ENCODE peak calls at places on chromosomes 11 and 22, in seven cellular contexts. E, W, P, I, Z, Y and C are unnamed samples.

GRCh38 chr11:26231252-26231661 is 100.7 kb upstream of the ANO3 start:
- DNase-seq in Y (peak), P (no peak), I (no peak), Z (no peak), E (no peak), W (no peak), C (no peak)

GRCh38 chr11:45513806-45514340 is 151.5 kb downstream of the CHST1 start:
- DNase-seq in Z (no peak), I (no peak), E (no peak), Y (no peak), P (no peak), W (no peak), C (no peak)

GRCh38 chr11:26916805-26917204 is 77.1 kb upstream of the FIBIN start:
- DNase-seq in I (no peak), Y (no peak), P (no peak), W (no peak), Z (no peak), E (no peak), C (no peak)

GRCh38 chr22:42270178-42270511 is 308 bp downstream of the TCF20 start:
- DNase-seq in Z (no peak), W (no peak), Y (no peak), E (no peak), P (no peak), I (no peak), C (no peak)

GRCh38 chr11:83648610-83649467 is 362.7 kb upstream of the CCDC90B start:
- DNase-seq in Y (no peak), Z (no peak), E (no peak), P (no peak), W (no peak), I (no peak), C (no peak)

GRCh38 chr11:57288771-57289579 is 35.8 kb downstream of the TNKS1BP1 start:
- DNase-seq in I (peak), Y (peak), Z (no peak), P (no peak), W (no peak), E (no peak), C (no peak)

GRCh38 chr22:44381761-44382454 is 69.2 kb upstream of the SHISAL1 start:
- DNase-seq in E (no peak), Z (peak), P (peak), I (no peak), Y (no peak), W (no peak), C (no peak)

GRCh38 chr11:57403176-57404147 is 13.0 kb upstream of the PRG2 start:
- DNase-seq in W (no peak), E (no peak), Y (no peak), Z (no peak), I (no peak), P (no peak), C (no peak)

GRCh38 chr11:114273890-114274635 is 22.1 kb upstream of the NNMT start:
- DNase-seq in P (no peak), Z (no peak), Y (no peak), I (no peak), E (no peak), W (no peak), C (no peak)

GRCh38 chr22:28429711-28430110 is 249.9 kb downstream of the TTC28 start:
- DNase-seq in Y (no peak), P (no peak), W (no peak), I (no peak), Z (no peak), E (no peak), C (no peak)

GRCh38 chr22:42990131-42990838 is 24.7 kb downstream of the PACSIN2 start:
- DNase-seq in W (no peak), E (no peak), I (no peak), Y (no peak), Z (peak), P (peak), C (no peak)

GRCh38 chr11:10654211-10655150 is 39.1 kb downstream of the IRAG1 start:
- DNase-seq in P (no peak), Z (peak), W (no peak), E (no peak), Y (no peak), I (no peak), C (no peak)

GRCh38 chr11:79485694-79486093 is 44.9 kb upstream of the TENM4 start:
- DNase-seq in I (no peak), W (no peak), Z (no peak), Y (no peak), E (no peak), P (no peak), C (no peak)

GRCh38 chr11:123100378-123101085 is 38.6 kb upstream of the HSPA8 start:
- DNase-seq in Y (no peak), Z (peak), W (peak), E (no peak), P (no peak), I (no peak), C (no peak)

GRCh38 chr22:20625270-20625669 is 117.9 kb downstream of the MED15 start:
- DNase-seq in E (peak), P (no peak), W (no peak), Y (no peak), Z (no peak), I (no peak), C (no peak)

GRCh38 chr22:20627432-20627831 is 120.0 kb downstream of the MED15 start:
- DNase-seq in P (no peak), Y (no peak), W (no peak), I (no peak), E (no peak), Z (no peak), C (no peak)

GRCh38 chr22:20629401-20629800 is 122.0 kb downstream of the MED15 start:
- DNase-seq in E (no peak), P (no peak), Y (no peak), I (no peak), Z (no peak), W (no peak), C (no peak)

GRCh38 chr22:20628081-20628939 is 120.9 kb downstream of the MED15 start:
- DNase-seq in P (no peak), Z (no peak), W (no peak), Y (no peak), I (no peak), E (no peak), C (no peak)

GRCh38 chr22:20626811-20627210 is 119.4 kb downstream of the MED15 start:
- DNase-seq in I (no peak), P (no peak), E (no peak), Z (no peak), W (no peak), Y (no peak), C (no peak)
- TF ChIP-seq CTCF in I (no peak), P (no peak), E (no peak), Z (no peak), W (no peak), Y (no peak), C (no peak)

GRCh38 chr11:131408011-131408640 is 37.7 kb downstream of the NTM start:
- DNase-seq in Y (no peak), Z (no peak), W (no peak), E (peak), I (peak), P (peak), C (no peak)
- TF ChIP-seq CTCF in Y (peak), Z (no peak), W (no peak), E (peak), I (peak), P (peak), C (no peak)

DNA sequence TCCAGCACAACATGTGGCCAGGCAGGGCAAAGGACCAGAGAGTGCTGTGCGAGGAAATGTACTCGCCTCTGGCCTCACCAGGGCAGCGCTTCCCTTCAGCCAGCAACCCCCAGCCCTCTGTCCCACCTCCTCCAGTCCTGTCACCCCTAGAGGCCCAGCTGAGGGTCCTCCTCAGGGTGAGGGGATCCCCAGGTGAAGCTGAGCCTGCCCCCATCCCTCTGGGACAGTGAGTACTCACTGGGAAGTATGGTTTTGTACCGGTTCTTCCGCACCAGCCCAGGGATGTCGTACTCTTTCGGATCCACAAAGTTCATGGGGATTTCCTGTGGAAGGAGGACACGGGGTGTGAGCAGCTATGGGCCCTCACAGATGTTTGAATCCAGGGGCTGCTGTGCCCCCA is 11.7 kb upstream of the IGSF22 start:
- DNase-seq in P (no peak), W (no peak), E (no peak), Z (no peak), Y (no peak), I (no peak), C (no peak)
- TF ChIP-seq CTCF in P (no peak), W (no peak), E (no peak), Z (no peak), Y (no peak), I (no peak), C (no peak)

GRCh38 chr22:31162015-31162765 is 2.2 kb downstream of the RNF185 start:
- DNase-seq in I (no peak), E (no peak), Z (no peak), Y (no peak), W (no peak), P (no peak), C (no peak)
- TF ChIP-seq CTCF in I (peak), E (no peak), Z (no peak), Y (no peak), W (no peak), P (no peak), C (no peak)

GRCh38 chr11:32288276-32288675 is 147.1 kb downstream of the WT1 start:
- DNase-seq in P (no peak), W (no peak), Z (no peak), E (no peak), I (no peak), Y (no peak), C (no peak)
- TF ChIP-seq CTCF in P (no peak), W (no peak), Z (no peak), E (peak), I (no peak), Y (peak), C (no peak)

GRCh38 chr22:23396362-23397007 is 183.6 kb downstream of the IGLL1 start:
- DNase-seq in E (no peak), I (no peak), P (no peak), Y (no peak), W (no peak), Z (no peak), C (no peak)

GRCh38 chr22:23395476-23396361 is 184.4 kb downstream of the IGLL1 start:
- DNase-seq in Z (peak), P (no peak), W (no peak), Y (no peak), E (no peak), I (no peak), C (no peak)

GRCh38 chr22:23398701-23399366 is 181.3 kb downstream of the IGLL1 start:
- DNase-seq in Y (no peak), I (no peak), E (no peak), P (no peak), W (no peak), Z (peak), C (no peak)

GRCh38 chr22:23397618-23398567 is 182.2 kb downstream of the IGLL1 start:
- DNase-seq in Y (no peak), E (no peak), W (no peak), Z (peak), I (no peak), P (no peak), C (no peak)

GRCh38 chr22:23397008-23397617 is 183.0 kb downstream of the IGLL1 start:
- DNase-seq in W (no peak), Y (no peak), P (no peak), E (no peak), I (no peak), Z (peak), C (no peak)
- TF ChIP-seq CTCF in W (no peak), Y (no peak), P (no peak), E (no peak), I (no peak), Z (no peak), C (no peak)

GRCh38 chr11:102267602-102268001 is 49.7 kb upstream of the BIRC3 start:
- DNase-seq in P (no peak), I (no peak), W (no peak), Y (no peak), Z (no peak), E (no peak), C (no peak)

GRCh38 chr11:102266111-102266510 is 51.2 kb upstream of the BIRC3 start:
- DNase-seq in Z (no peak), E (no peak), I (no peak), P (no peak), W (no peak), Y (no peak), C (no peak)

GRCh38 chr11:102269927-102270326 is 47.4 kb upstream of the BIRC3 start:
- DNase-seq in W (no peak), Y (no peak), E (no peak), I (no peak), P (no peak), Z (no peak), C (no peak)

GRCh38 chr11:102268985-102269470 is 48.3 kb upstream of the BIRC3 start:
- DNase-seq in W (no peak), Y (no peak), E (no peak), Z (no peak), P (no peak), I (no peak), C (no peak)

GRCh38 chr11:102268083-102268984 is 49.0 kb upstream of the BIRC3 start:
- DNase-seq in Z (peak), Y (no peak), P (peak), I (peak), W (peak), E (peak), C (peak)
- TF ChIP-seq CTCF in Z (no peak), Y (peak), P (no peak), I (peak), W (peak), E (peak), C (peak)

DNA sequence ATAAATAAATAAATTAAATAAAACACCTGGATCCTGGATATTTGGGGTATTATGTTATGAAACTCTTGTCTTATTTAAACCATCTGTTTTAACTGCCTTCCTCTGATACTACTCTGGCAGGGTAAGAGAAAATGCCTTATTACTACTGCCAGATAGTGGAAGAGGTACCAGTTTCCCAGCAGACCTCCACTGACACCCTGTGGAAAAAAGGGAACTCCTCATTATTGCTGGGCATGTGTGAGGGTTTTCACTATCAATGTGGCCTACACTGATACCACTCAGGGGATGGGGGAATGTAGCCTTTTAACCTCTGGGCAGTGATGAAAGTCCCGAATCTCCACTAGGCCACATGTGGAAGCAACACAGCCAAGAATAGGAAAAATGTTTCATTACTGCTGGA is 121.0 kb downstream of the LUZP2 start:
- DNase-seq in Z (no peak), E (no peak), I (no peak), W (no peak), P (no peak), Y (no peak), C (no peak)
- TF ChIP-seq CTCF in Z (no peak), E (no peak), I (no peak), W (no peak), P (no peak), Y (no peak), C (no peak)

GRCh38 chr11:126194121-126194543 is 17.3 kb downstream of the RPUSD4 start:
- DNase-seq in Y (no peak), I (peak), P (no peak), E (no peak), W (peak), Z (no peak), C (no peak)
- TF ChIP-seq CTCF in Y (peak), I (peak), P (peak), E (peak), W (peak), Z (peak), C (peak)